ENCODE peak calls at places on chromosomes 6 and 20, in seven cellular contexts. C is pancreas, U is neural progenitor cell, J is cardiac fibroblast, Z is lower lobe of right lung, T is SJSA1, O is AG04450. P is an unnamed sample.

GRCh38 chr6:116667620-116668019 is 946 bp downstream of the ZUP1 start:
- DNase-seq in J (no peak), Z (no peak), C (no peak), U (no peak), T (no peak), O (no peak), P (no peak)

GRCh38 chr20:51815383-51816076 is 13.2 kb upstream of the SALL4 start:
- DNase-seq in O (no peak), C (no peak), Z (no peak), J (no peak), T (no peak), U (no peak), P (no peak)

GRCh38 chr6:40506956-40507355 is 80.2 kb downstream of the LRFN2 start:
- DNase-seq in U (no peak), T (no peak), O (no peak), C (no peak), J (no peak), Z (no peak), P (no peak)

GRCh38 chr20:12391099-12391498 is 473.4 kb downstream of the BTBD3 start:
- DNase-seq in C (no peak), Z (no peak), T (no peak), O (no peak), U (no peak), J (no peak), P (no peak)

GRCh38 chr6:19279137-19279747 is 557.9 kb upstream of the ID4 start:
- DNase-seq in T (no peak), Z (no peak), U (no peak), C (no peak), O (no peak), J (peak), P (no peak)

GRCh38 chr20:57633945-57634491 is 13.8 kb upstream of the ZBP1 start:
- DNase-seq in T (no peak), C (no peak), O (no peak), J (no peak), Z (no peak), U (no peak), P (no peak)

GRCh38 chr6:45794465-45794864 is 221.2 kb downstream of the CLIC5 start:
- DNase-seq in U (no peak), O (no peak), J (no peak), T (no peak), Z (no peak), C (no peak), P (no peak)

GRCh38 chr20:47995661-47996060 is 210.4 kb upstream of the SULF2 start:
- DNase-seq in J (no peak), U (no peak), O (no peak), C (no peak), T (no peak), Z (no peak), P (no peak)

GRCh38 chr6:143397229-143398222 is 53.0 kb downstream of the ADAT2 start:
- DNase-seq in C (peak), T (no peak), J (peak), Z (peak), U (peak), O (peak), P (peak)

GRCh38 chr20:4717816-4718215 is 3.9 kb upstream of the PRND start:
- DNase-seq in O (no peak), U (no peak), J (no peak), T (no peak), C (no peak), Z (no peak), P (no peak)

GRCh38 chr6:128932061-128932460 is 49.1 kb downstream of the LAMA2 start:
- DNase-seq in T (no peak), U (no peak), O (no peak), Z (no peak), J (peak), C (no peak), P (no peak)

GRCh38 chr6:16344756-16345155 is 106.4 kb downstream of the GMPR start:
- DNase-seq in Z (no peak), C (no peak), O (no peak), J (peak), U (no peak), T (no peak), P (no peak)

GRCh38 chr20:59010995-59011873 is 4.2 kb upstream of the CTSZ start:
- DNase-seq in T (peak), C (no peak), Z (no peak), O (peak), U (peak), J (peak), P (no peak)

GRCh38 chr6:100475554-100476325 is 11.0 kb upstream of the SIM1 start:
- DNase-seq in T (no peak), Z (no peak), J (peak), O (no peak), C (no peak), U (no peak), P (no peak)

GRCh38 chr20:24648481-24648880 is 179.1 kb downstream of the SYNDIG1 start:
- DNase-seq in T (no peak), U (no peak), J (peak), Z (no peak), C (no peak), O (no peak), P (no peak)

GRCh38 chr6:158835616-158836221 is 16.6 kb upstream of the EZR start:
- DNase-seq in Z (peak), C (peak), U (peak), O (no peak), T (no peak), J (peak), P (peak)

GRCh38 chr20:46751856-46752255 is 42.4 kb downstream of the SLC2A10 start:
- DNase-seq in T (no peak), U (no peak), Z (no peak), C (no peak), O (no peak), J (peak), P (no peak)

GRCh38 chr6:31750411-31751022 is 10.7 kb downstream of the MSH5 start:
- DNase-seq in C (no peak), Z (no peak), T (no peak), J (peak), U (no peak), O (no peak), P (no peak)

GRCh38 chr6:34630040-34630439 is 66.5 kb downstream of the ILRUN start:
- DNase-seq in C (no peak), J (peak), Z (no peak), T (peak), O (peak), U (no peak), P (no peak)

GRCh38 chr6:34633256-34633655 is 63.3 kb downstream of the ILRUN start:
- DNase-seq in J (no peak), O (no peak), C (no peak), Z (no peak), U (no peak), T (no peak), P (no peak)

DNA sequence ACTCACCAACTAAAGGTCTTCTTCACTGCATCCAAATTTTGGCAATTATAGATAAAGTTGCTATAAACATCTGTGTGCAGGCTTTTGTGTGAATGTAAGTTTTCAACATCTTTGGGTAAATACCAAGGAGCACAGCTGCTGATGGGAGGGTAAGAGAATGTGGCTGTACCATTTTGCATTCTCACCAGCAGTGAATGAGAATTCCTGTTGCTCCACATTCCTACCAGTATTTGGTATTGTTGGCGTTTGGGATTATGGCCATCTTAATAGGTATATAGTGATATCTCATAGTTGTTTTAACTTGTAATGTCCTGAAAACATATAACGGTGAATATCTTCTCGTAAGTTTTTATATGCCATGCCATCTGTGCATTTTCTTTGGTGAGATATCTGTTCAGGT is 69.3 kb downstream of the ILRUN start:
- DNase-seq in T (no peak), J (no peak), U (no peak), Z (no peak), C (no peak), O (no peak), P (no peak)
- H3K4me3 ChIP-seq in T (no peak), J (no peak), U (no peak), Z (no peak), C (no peak), O (no peak), P (no peak)

GRCh38 chr20:35021063-35021462 is 65.4 kb downstream of the MYH7B start:
- DNase-seq in J (peak), Z (no peak), C (no peak), O (no peak), U (no peak), T (no peak), P (peak)

GRCh38 chr20:35025116-35025515 is 67.5 kb downstream of the TRPC4AP start:
- DNase-seq in C (no peak), O (no peak), Z (no peak), J (no peak), T (no peak), U (no peak), P (no peak)

GRCh38 chr20:35021831-35022230 is 66.2 kb downstream of the MYH7B start:
- DNase-seq in T (no peak), J (no peak), Z (no peak), U (no peak), O (no peak), C (no peak), P (no peak)

GRCh38 chr20:35020108-35021031 is 64.7 kb downstream of the MYH7B start:
- DNase-seq in T (no peak), C (no peak), J (peak), U (no peak), O (no peak), Z (no peak), P (no peak)

GRCh38 chr20:35023624-35024023 is 68.0 kb downstream of the MYH7B start:
- DNase-seq in U (no peak), C (no peak), T (no peak), J (no peak), O (no peak), Z (no peak), P (no peak)
- H3K4me3 ChIP-seq in U (no peak), C (no peak), T (no peak), J (no peak), O (no peak), Z (no peak), P (no peak)

DNA sequence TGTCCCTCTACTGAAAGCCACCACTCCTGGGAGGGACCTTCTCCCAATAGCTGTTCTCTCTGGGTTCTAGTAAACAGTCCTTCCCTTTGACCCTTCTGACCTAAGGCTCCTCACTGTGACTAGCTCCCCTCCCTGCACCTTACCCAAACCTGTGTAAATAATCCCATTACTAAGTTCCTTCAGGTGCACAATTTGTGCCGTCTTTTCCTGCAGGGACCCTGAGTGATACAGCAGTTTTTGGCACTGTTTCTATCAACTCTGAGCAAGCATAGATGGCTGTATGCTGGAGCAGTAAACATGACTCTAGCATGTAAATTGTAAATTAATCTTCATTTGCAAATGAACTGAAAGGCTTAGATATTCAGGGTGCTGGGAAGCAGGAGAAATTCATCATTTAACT is 118.0 kb downstream of the TCP11 start:
- DNase-seq in O (no peak), C (no peak), Z (no peak), U (no peak), J (no peak), T (no peak), P (no peak)
- H3K4me3 ChIP-seq in O (no peak), C (no peak), Z (no peak), U (no peak), J (no peak), T (no peak), P (no peak)

GRCh38 chr6:34697904-34698557 is 1.5 kb upstream of the ILRUN start:
- DNase-seq in Z (no peak), U (no peak), O (no peak), T (no peak), C (no peak), J (no peak), P (no peak)
- H3K4me3 ChIP-seq in Z (no peak), U (no peak), O (no peak), T (no peak), C (no peak), J (no peak), P (no peak)

GRCh38 chr20:6123650-6124014 is 802 bp upstream of the FERMT1 start:
- DNase-seq in U (peak), Z (no peak), C (no peak), J (no peak), O (no peak), T (no peak), P (no peak)
- H3K4me3 ChIP-seq in U (peak), Z (no peak), C (no peak), J (no peak), O (peak), T (peak), P (no peak)

P was measured in left lung.